ENCODE peak calls at places on chromosomes 16 and 17, in four cellular contexts. One of them, this sample, is unnamed.

GRCh38 chr16:2985893-2986355 is 5.7 kb upstream of the PKMYT1 start:
- DNase-seq in lower leg skin: no peak
- DNase-seq in HFF-Myc: no peak
- DNase-seq in fibroblast of mammary gland: no peak
- DNase-seq in this sample: no peak

GRCh38 chr17:49699967-49700575 is 7.7 kb downstream of the SLC35B1 start:
- DNase-seq in lower leg skin: no peak
- DNase-seq in HFF-Myc: no peak
- DNase-seq in fibroblast of mammary gland: no peak
- DNase-seq in this sample: no peak

GRCh38 chr16:82300374-82300936 is 130.4 kb upstream of the MPHOSPH6 start:
- DNase-seq in lower leg skin: no peak
- DNase-seq in HFF-Myc: no peak
- DNase-seq in fibroblast of mammary gland: no peak
- DNase-seq in this sample: no peak

GRCh38 chr16:13436641-13437423 is 483.1 kb upstream of the ERCC4 start:
- DNase-seq in lower leg skin: no peak
- DNase-seq in HFF-Myc: no peak
- DNase-seq in fibroblast of mammary gland: peak
- DNase-seq in this sample: peak

GRCh38 chr17:5282639-5283217 is 644 bp downstream of the RABEP1 start:
- DNase-seq in lower leg skin: peak
- DNase-seq in HFF-Myc: no peak
- DNase-seq in fibroblast of mammary gland: no peak
- DNase-seq in this sample: peak

GRCh38 chr17:62750502-62751349 is 57.4 kb downstream of the MARCHF10 start:
- DNase-seq in lower leg skin: peak
- DNase-seq in HFF-Myc: no peak
- DNase-seq in fibroblast of mammary gland: no peak
- DNase-seq in this sample: no peak

GRCh38 chr17:66625321-66625767 is 209.6 kb upstream of the CACNG5 start:
- DNase-seq in lower leg skin: no peak
- DNase-seq in HFF-Myc: no peak
- DNase-seq in fibroblast of mammary gland: peak
- DNase-seq in this sample: no peak

GRCh38 chr16:29990033-29990432 is 5.4 kb downstream of the HIRIP3 start:
- DNase-seq in lower leg skin: no peak
- DNase-seq in HFF-Myc: no peak
- DNase-seq in fibroblast of mammary gland: no peak
- DNase-seq in this sample: no peak

GRCh38 chr17:17485420-17485819 is 8.6 kb downstream of the MED9 start:
- DNase-seq in lower leg skin: no peak
- DNase-seq in HFF-Myc: no peak
- DNase-seq in fibroblast of mammary gland: no peak
- DNase-seq in this sample: no peak

GRCh38 chr17:78824240-78824639 is 16.4 kb downstream of the USP36 start:
- DNase-seq in lower leg skin: no peak
- DNase-seq in HFF-Myc: no peak
- DNase-seq in fibroblast of mammary gland: no peak
- DNase-seq in this sample: no peak

GRCh38 chr17:78822552-78822951 is 18.1 kb downstream of the USP36 start:
- DNase-seq in lower leg skin: no peak
- DNase-seq in HFF-Myc: peak
- DNase-seq in fibroblast of mammary gland: peak
- DNase-seq in this sample: no peak

GRCh38 chr17:78825696-78826095 is 14.9 kb downstream of the USP36 start:
- DNase-seq in lower leg skin: no peak
- DNase-seq in HFF-Myc: no peak
- DNase-seq in fibroblast of mammary gland: no peak
- DNase-seq in this sample: no peak

GRCh38 chr17:78821961-78822360 is 18.7 kb downstream of the USP36 start:
- DNase-seq in lower leg skin: no peak
- DNase-seq in HFF-Myc: no peak
- DNase-seq in fibroblast of mammary gland: peak
- DNase-seq in this sample: no peak

DNA sequence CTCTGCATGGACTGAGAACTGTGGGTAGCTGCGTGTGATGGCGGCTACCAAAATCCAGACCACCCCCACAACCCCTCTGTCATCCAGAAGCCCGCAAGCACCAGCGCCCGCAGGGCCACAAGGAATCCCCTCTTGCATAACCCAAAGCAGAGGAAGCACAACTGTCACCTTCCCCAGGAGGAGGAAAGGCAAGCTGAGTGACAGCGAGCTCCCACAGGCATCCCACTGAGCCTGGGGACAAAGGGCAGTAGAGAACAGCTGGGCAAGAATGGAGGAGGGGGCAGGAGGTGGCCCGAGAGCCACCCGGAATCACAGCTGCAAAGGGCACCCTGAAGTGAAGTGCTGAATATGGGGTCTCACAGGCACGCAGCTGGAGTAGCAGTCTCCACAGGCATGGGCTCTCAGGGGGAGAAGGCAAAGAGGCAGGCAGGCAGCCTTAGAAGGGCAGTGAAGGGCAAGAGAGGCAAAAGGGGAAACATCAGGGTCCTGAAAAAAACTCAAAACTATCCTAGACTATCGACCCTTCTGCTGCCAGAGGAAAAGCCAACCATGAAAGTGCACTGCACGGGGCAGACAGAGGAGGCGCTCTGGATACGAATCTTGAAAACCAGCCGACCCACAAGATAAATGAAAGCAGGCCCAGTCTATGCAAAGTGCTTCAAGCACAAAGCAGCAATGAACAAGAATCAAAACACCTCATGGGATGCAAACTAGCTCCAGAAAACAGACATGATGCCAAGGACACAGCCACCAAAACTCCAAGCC is 17.1 kb downstream of the USP36 start:
- DNase-seq in lower leg skin: no peak
- DNase-seq in HFF-Myc: no peak
- DNase-seq in fibroblast of mammary gland: no peak
- DNase-seq in this sample: no peak
- TF ChIP-seq CTCF in lower leg skin: no peak
- TF ChIP-seq CTCF in HFF-Myc: peak
- TF ChIP-seq CTCF in fibroblast of mammary gland: peak
- TF ChIP-seq CTCF in this sample: no peak

DNA sequence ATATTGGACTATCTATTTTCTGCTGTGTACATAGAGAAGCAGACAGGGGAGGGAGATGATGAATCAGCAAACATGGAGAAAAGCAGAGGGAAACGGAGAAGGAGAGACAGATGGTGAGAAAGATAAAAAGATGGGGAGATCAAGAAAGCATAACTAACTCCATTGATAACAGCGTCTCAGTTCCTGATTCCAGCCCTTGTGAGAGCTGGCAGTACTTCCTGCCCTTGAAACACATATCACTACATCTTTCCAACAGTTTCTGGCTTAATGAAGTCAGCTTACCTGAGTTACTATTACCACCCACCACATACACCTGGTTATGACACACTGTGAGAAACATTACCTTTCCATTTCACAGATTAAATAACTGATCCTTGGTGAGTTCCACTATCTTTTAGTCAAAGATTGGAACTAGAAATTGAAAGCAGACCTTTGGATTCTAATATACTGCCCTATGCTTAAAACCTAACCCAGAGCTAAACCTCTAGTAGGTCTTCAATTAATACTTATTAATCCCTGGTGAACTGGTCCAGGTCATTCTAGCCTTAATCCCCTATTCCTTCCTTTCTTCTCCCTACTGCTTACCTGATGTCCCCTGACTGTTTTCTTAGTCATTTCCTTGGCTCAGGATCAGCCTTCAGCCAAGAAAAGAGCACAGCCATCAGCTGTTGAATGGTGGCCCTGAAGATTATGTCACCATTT is 346.6 kb upstream of the CCL2 start:
- DNase-seq in lower leg skin: no peak
- DNase-seq in HFF-Myc: no peak
- DNase-seq in fibroblast of mammary gland: no peak
- DNase-seq in this sample: no peak
- TF ChIP-seq CTCF in lower leg skin: no peak
- TF ChIP-seq CTCF in HFF-Myc: no peak
- TF ChIP-seq CTCF in fibroblast of mammary gland: no peak
- TF ChIP-seq CTCF in this sample: no peak

GRCh38 chr16:89574681-89575246 is 794 bp upstream of the CPNE7 start:
- DNase-seq in lower leg skin: no peak
- DNase-seq in HFF-Myc: no peak
- DNase-seq in fibroblast of mammary gland: peak
- DNase-seq in this sample: peak
- TF ChIP-seq CTCF in lower leg skin: no peak
- TF ChIP-seq CTCF in HFF-Myc: peak
- TF ChIP-seq CTCF in fibroblast of mammary gland: no peak
- TF ChIP-seq CTCF in this sample: peak

DNA sequence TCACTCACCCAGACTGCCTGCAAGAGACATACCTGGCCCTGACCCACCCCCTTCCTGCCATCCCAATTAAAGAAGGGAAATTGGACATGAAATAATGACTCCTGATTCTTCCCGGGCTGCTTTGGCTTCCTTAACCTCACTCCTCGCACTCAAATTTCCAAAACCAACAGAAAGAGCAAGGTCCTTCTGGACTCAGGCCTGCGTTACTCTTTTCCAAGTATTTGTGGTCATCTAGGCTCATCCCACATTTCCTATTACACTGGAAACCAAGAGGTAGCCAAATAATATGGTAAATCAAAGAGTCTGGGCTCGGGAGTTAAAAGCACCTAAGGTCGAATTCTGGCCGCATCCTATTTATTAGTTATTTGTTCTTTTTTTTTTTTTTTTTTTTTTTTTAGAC is 359.3 kb downstream of the NPIPA8 start:
- DNase-seq in lower leg skin: no peak
- DNase-seq in HFF-Myc: no peak
- DNase-seq in fibroblast of mammary gland: no peak
- DNase-seq in this sample: no peak
- TF ChIP-seq CTCF in lower leg skin: no peak
- TF ChIP-seq CTCF in HFF-Myc: no peak
- TF ChIP-seq CTCF in fibroblast of mammary gland: no peak
- TF ChIP-seq CTCF in this sample: no peak

GRCh38 chr17:19415311-19415710 is 4.3 kb downstream of the RNF112 start:
- DNase-seq in lower leg skin: no peak
- DNase-seq in HFF-Myc: no peak
- DNase-seq in fibroblast of mammary gland: no peak
- DNase-seq in this sample: no peak

GRCh38 chr17:19414396-19415280 is 3.6 kb downstream of the RNF112 start:
- DNase-seq in lower leg skin: no peak
- DNase-seq in HFF-Myc: no peak
- DNase-seq in fibroblast of mammary gland: no peak
- DNase-seq in this sample: no peak

GRCh38 chr17:19412984-19413383 is 2.0 kb downstream of the RNF112 start:
- DNase-seq in lower leg skin: no peak
- DNase-seq in HFF-Myc: no peak
- DNase-seq in fibroblast of mammary gland: no peak
- DNase-seq in this sample: no peak

GRCh38 chr17:19412510-19412909 is 1.5 kb downstream of the RNF112 start:
- DNase-seq in lower leg skin: no peak
- DNase-seq in HFF-Myc: no peak
- DNase-seq in fibroblast of mammary gland: no peak
- DNase-seq in this sample: no peak

DNA sequence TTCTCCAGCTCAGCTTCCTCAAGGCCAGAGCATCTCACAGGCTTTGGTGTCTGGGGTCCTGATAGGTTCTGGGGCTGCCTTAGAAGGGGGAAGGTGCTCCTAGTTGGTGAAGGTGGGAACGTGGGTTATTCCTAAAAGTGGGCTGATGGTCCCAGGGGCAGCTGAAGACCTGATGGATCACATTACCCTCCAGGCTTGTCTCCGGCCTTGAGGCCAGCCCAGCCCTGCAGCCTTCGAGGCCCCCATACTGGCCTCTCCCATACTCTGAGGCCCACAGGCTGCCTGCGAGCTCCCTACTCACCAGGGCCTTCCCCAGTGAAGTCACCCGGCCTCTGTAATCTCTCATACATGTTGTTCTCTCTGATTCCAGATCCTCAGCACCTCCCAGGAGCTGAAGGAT is 2.7 kb downstream of the RNF112 start:
- DNase-seq in lower leg skin: no peak
- DNase-seq in HFF-Myc: no peak
- DNase-seq in fibroblast of mammary gland: no peak
- DNase-seq in this sample: no peak
- TF ChIP-seq CTCF in lower leg skin: no peak
- TF ChIP-seq CTCF in HFF-Myc: no peak
- TF ChIP-seq CTCF in fibroblast of mammary gland: no peak
- TF ChIP-seq CTCF in this sample: no peak

GRCh38 chr17:34527908-34528470 is 51.4 kb upstream of the TMEM132E start:
- DNase-seq in lower leg skin: no peak
- DNase-seq in HFF-Myc: no peak
- DNase-seq in fibroblast of mammary gland: no peak
- DNase-seq in this sample: no peak
- TF ChIP-seq CTCF in lower leg skin: no peak
- TF ChIP-seq CTCF in HFF-Myc: peak
- TF ChIP-seq CTCF in fibroblast of mammary gland: no peak
- TF ChIP-seq CTCF in this sample: no peak

DNA sequence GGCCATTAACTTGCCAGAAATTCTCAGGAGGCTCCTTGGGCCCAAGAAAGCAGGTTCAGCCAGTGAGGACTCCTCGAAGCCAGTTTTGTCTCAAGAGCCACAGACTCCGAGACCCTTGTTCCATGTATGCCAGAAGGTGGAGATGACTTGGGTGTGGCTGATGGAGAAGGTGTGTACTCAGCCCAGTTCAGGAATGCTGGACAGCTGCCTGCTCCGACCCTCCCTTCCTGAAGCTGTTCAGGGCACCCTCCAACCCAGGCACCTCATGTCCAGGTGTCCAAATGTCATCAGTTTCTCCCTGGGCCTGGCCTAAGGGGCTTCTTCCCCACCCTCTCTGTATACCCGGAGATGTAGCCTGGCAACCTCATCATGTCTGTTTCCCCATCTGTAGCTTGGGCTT is 40.2 kb downstream of the NOG start:
- DNase-seq in lower leg skin: peak
- DNase-seq in HFF-Myc: no peak
- DNase-seq in fibroblast of mammary gland: no peak
- DNase-seq in this sample: no peak
- TF ChIP-seq CTCF in lower leg skin: no peak
- TF ChIP-seq CTCF in HFF-Myc: no peak
- TF ChIP-seq CTCF in fibroblast of mammary gland: no peak
- TF ChIP-seq CTCF in this sample: no peak

GRCh38 chr16:10078541-10078949 is 103.7 kb downstream of the GRIN2A start:
- DNase-seq in lower leg skin: no peak
- DNase-seq in HFF-Myc: no peak
- DNase-seq in fibroblast of mammary gland: no peak
- DNase-seq in this sample: peak
- TF ChIP-seq CTCF in lower leg skin: no peak
- TF ChIP-seq CTCF in HFF-Myc: no peak
- TF ChIP-seq CTCF in fibroblast of mammary gland: no peak
- TF ChIP-seq CTCF in this sample: peak